ENCODE peak calls at places on chromosome 21, in four cellular contexts. Q is left cardiac atrium, O is GM20000, X is omental fat pad. B is an unnamed sample.

GRCh38 chr21:34930971-34931370 is 118.1 kb downstream of the RUNX1 start:
- DNase-seq in X (no peak), Q (no peak), O (no peak), B (no peak)

GRCh38 chr21:46000182-46000730 is 18.7 kb downstream of the COL6A1 start:
- DNase-seq in X (no peak), Q (no peak), O (no peak), B (no peak)

GRCh38 chr21:46650476-46651098 is 15.1 kb downstream of the PRMT2 start:
- DNase-seq in O (no peak), Q (peak; percentile 30), X (no peak), B (no peak)

GRCh38 chr21:30620080-30620479 is 347 bp upstream of the KRTAP20-4 start:
- DNase-seq in O (no peak), X (no peak), Q (no peak), B (no peak)

GRCh38 chr21:41993744-41994143 is 16.4 kb downstream of the ZBTB21 start:
- DNase-seq in O (no peak), Q (no peak), X (no peak), B (no peak)

GRCh38 chr21:46172863-46173528 is 11.3 kb downstream of the SPATC1L start:
- DNase-seq in X (peak; percentile 5), O (no peak), Q (no peak), B (no peak)

GRCh38 chr21:35461700-35462099 is 412.6 kb upstream of the RUNX1 start:
- DNase-seq in O (no peak), X (no peak), Q (no peak), B (no peak)

GRCh38 chr21:14566889-14567288 is 20.8 kb upstream of the SAMSN1 start:
- DNase-seq in Q (no peak), O (no peak), X (no peak), B (no peak)

GRCh38 chr21:35256468-35256988 is 207.4 kb upstream of the RUNX1 start:
- DNase-seq in O (no peak), X (peak; percentile 77), Q (peak; percentile 94), B (peak; percentile 98)

GRCh38 chr21:45308211-45309068 is 20.7 kb upstream of the POFUT2 start:
- DNase-seq in O (no peak), X (no peak), Q (peak; percentile 44), B (no peak)

GRCh38 chr21:42582422-42583149 is 68.9 kb downstream of the SLC37A1 start:
- DNase-seq in O (no peak), X (no peak), Q (no peak), B (no peak)

GRCh38 chr21:42365770-42366169 is 565 bp downstream of the TFF1 start:
- DNase-seq in X (no peak), Q (no peak), O (no peak), B (no peak)

GRCh38 chr21:41570791-41571355 is 62.9 kb upstream of the TMPRSS2 start:
- DNase-seq in O (no peak), X (no peak), Q (no peak), B (no peak)

GRCh38 chr21:31446206-31446900 is 102.3 kb upstream of the TIAM1 start:
- DNase-seq in O (no peak), Q (no peak), X (no peak), B (no peak)

GRCh38 chr21:34800797-34801518 is 132.2 kb downstream of the CLIC6 start:
- DNase-seq in O (no peak), X (no peak), Q (no peak), B (no peak)

GRCh38 chr21:15722591-15723324 is 7.0 kb upstream of the USP25 start:
- DNase-seq in O (no peak), Q (no peak), X (no peak), B (peak; percentile 88)

B was measured in NCI-H510A treated with DMSO at 0.1 percent for 48 hours.